ENCODE peak calls at places on chromosomes 13 and 19, in six cellular contexts. O is NCI-H774, N is skeletal muscle cell, G is T-cell, S is fibroblast of lung, M is upper lobe of left lung. C is an unnamed sample.

GRCh38 chr13:79485014-79485441 is 4.1 kb downstream of the NDFIP2 start:
- DNase-seq in N (peak), G (no peak), O (no peak), M (peak), S (peak), C (no peak)

GRCh38 chr13:34076943-34077703 is 259.2 kb downstream of the RFC3 start:
- DNase-seq in O (no peak), M (no peak), N (no peak), G (no peak), S (peak), C (no peak)

GRCh38 chr19:3808420-3809143 is 22.4 kb upstream of the MATK start:
- DNase-seq in M (peak), S (no peak), O (no peak), N (no peak), G (no peak), C (no peak)

GRCh38 chr13:50846861-50847475 is 3.5 kb upstream of the DLEU7 start:
- DNase-seq in M (no peak), O (no peak), G (no peak), S (no peak), N (no peak), C (no peak)

GRCh38 chr19:51593138-51593890 is 22.2 kb downstream of the ZNF175 start:
- DNase-seq in M (no peak), N (no peak), O (no peak), S (no peak), G (no peak), C (no peak)

GRCh38 chr19:48493718-48494515 is 17.7 kb downstream of the LMTK3 start:
- DNase-seq in O (no peak), N (no peak), M (no peak), G (no peak), S (no peak), C (no peak)

GRCh38 chr19:47544476-47544875 is 28.5 kb downstream of the ZNF541 start:
- DNase-seq in O (no peak), M (no peak), N (no peak), G (no peak), S (no peak), C (no peak)

GRCh38 chr13:19838726-19839342 is 24.6 kb downstream of the ZMYM5 start:
- DNase-seq in S (peak), O (no peak), N (peak), M (no peak), G (no peak), C (no peak)

GRCh38 chr19:55340784-55341147 is 1.1 kb downstream of the KMT5C start:
- DNase-seq in N (no peak), G (no peak), S (no peak), O (no peak), M (no peak), C (peak)

GRCh38 chr13:42762251-42762650 is 19.1 kb upstream of the FAM216B start:
- DNase-seq in N (peak), S (peak), G (no peak), M (no peak), O (no peak), C (no peak)

GRCh38 chr13:41652735-41653361 is 195.5 kb downstream of the RGCC start:
- DNase-seq in O (no peak), N (no peak), M (no peak), S (peak), G (peak), C (peak)

GRCh38 chr13:20387441-20387971 is 138.2 kb downstream of the CRYL1 start:
- DNase-seq in O (no peak), S (peak), G (no peak), N (no peak), M (no peak), C (no peak)

GRCh38 chr19:19460761-19461265 is 54.5 kb downstream of the TSSK6 start:
- DNase-seq in M (peak), O (no peak), N (no peak), G (peak), S (no peak), C (peak)

GRCh38 chr13:78054152-78054551 is 135.5 kb upstream of the EDNRB start:
- DNase-seq in O (no peak), G (no peak), S (no peak), N (no peak), M (no peak), C (no peak)

GRCh38 chr13:92272177-92272576 is 873.8 kb downstream of the GPC5 start:
- DNase-seq in N (no peak), S (no peak), G (no peak), O (no peak), M (no peak), C (no peak)

GRCh38 chr13:63455938-63456337 is 2040.3 kb upstream of the PCDH20 start:
- DNase-seq in O (no peak), G (no peak), S (no peak), N (no peak), M (no peak), C (no peak)

GRCh38 chr13:69970521-69970920 is 137.1 kb upstream of the ATXN8OS start:
- DNase-seq in S (peak), N (no peak), O (no peak), G (no peak), M (no peak), C (no peak)

GRCh38 chr19:49528211-49528771 is 488 bp downstream of the RCN3 start:
- DNase-seq in M (no peak), N (no peak), O (no peak), S (peak), G (no peak), C (no peak)

GRCh38 chr19:32067686-32068085 is 277.7 kb upstream of the ZNF507 start:
- DNase-seq in S (no peak), N (no peak), M (no peak), O (no peak), G (no peak), C (no peak)

GRCh38 chr19:52269338-52270261 is at the start of gene ZNF766:
- DNase-seq in G (peak), M (peak), N (peak), O (peak), S (peak), C (peak)

GRCh38 chr13:40974460-40975407 is 44.4 kb downstream of the ELF1 start:
- DNase-seq in O (no peak), N (no peak), M (peak), S (peak), G (peak), C (no peak)

GRCh38 chr13:49746111-49746510 is 46.4 kb downstream of the KPNA3 start:
- DNase-seq in S (no peak), N (no peak), G (no peak), M (peak), O (no peak), C (no peak)

GRCh38 chr19:48290341-48290922 is 20.6 kb downstream of the ZNF114 start:
- DNase-seq in O (no peak), S (peak), G (no peak), M (no peak), N (no peak), C (no peak)